ENCODE peak calls at places on chromosome X, in seven cellular contexts. Z is activated CD4-positive, alpha-beta T cell treated with anti-CD3 and anti-CD28 coated beads for 4 hours; X is NCI-H1092 treated with DMSO at 0.1 percent for 48 hours; E is hypothalamus; J is memory B cell; C is fibroblast of villous mesenchyme; R is HCEC 1CT. W is an unnamed sample.

GRCh38 chrX:71253253-71254091 is 468 bp downstream of the ZMYM3 start:
- DNase-seq in Z (peak), X (peak), E (no peak), J (peak), C (peak), R (peak), W (peak)

GRCh38 chrX:149939271-149940014 is 1.2 kb upstream of the EOLA2 start:
- DNase-seq in Z (peak), X (peak), E (peak), J (peak), C (peak), R (peak), W (peak)

GRCh38 chrX:71102292-71102691 is 4.2 kb downstream of the CXorf65 start:
- DNase-seq in Z (no peak), X (no peak), E (no peak), J (no peak), C (no peak), R (no peak), W (no peak)

GRCh38 chrX:149837167-149837566 is 43.8 kb upstream of the MAGEA8 start:
- DNase-seq in Z (no peak), X (no peak), E (no peak), J (no peak), C (no peak), R (no peak), W (no peak)

GRCh38 chrX:119477812-119478232 is 9.6 kb downstream of the SLC25A5 start:
- DNase-seq in Z (no peak), X (no peak), E (no peak), J (no peak), C (peak), R (peak), W (no peak)

GRCh38 chrX:68794486-68794885 is 34.3 kb upstream of the EFNB1 start:
- DNase-seq in Z (no peak), X (no peak), E (no peak), J (no peak), C (no peak), R (no peak), W (no peak)

GRCh38 chrX:66130469-66130868 is 33.6 kb upstream of the HEPH start:
- DNase-seq in Z (no peak), X (no peak), E (no peak), J (no peak), C (no peak), R (no peak), W (no peak)

GRCh38 chrX:16096131-16096530 is 27.2 kb upstream of the GRPR start:
- DNase-seq in Z (no peak), X (no peak), E (no peak), J (no peak), C (no peak), R (no peak), W (no peak)

GRCh38 chrX:130770615-130771014 is 132.4 kb downstream of the ENOX2 start:
- DNase-seq in Z (no peak), X (no peak), E (no peak), J (no peak), C (peak), R (peak), W (no peak)

GRCh38 chrX:146396409-146396808 is 413.2 kb upstream of the CXorf51B start:
- DNase-seq in Z (no peak), X (no peak), E (no peak), J (no peak), C (no peak), R (no peak), W (no peak)

GRCh38 chrX:132393090-132393884 is 95.6 kb downstream of the MBNL3 start:
- DNase-seq in Z (no peak), X (no peak), E (no peak), J (no peak), C (peak), R (no peak), W (no peak)

GRCh38 chrX:36443007-36443406 is 523.5 kb downstream of the CFAP47 start:
- DNase-seq in Z (no peak), X (no peak), E (no peak), J (no peak), C (no peak), R (no peak), W (no peak)

GRCh38 chrX:149830192-149830873 is 48.6 kb downstream of the MAGEA9 start:
- DNase-seq in Z (peak), X (peak), E (no peak), J (no peak), C (peak), R (no peak), W (peak)

GRCh38 chrX:41023098-41023497 is 62.1 kb upstream of the USP9X start:
- DNase-seq in Z (no peak), X (no peak), E (no peak), J (no peak), C (no peak), R (no peak), W (no peak)

GRCh38 chrX:131227608-131228007 is 61.5 kb downstream of the IGSF1 start:
- DNase-seq in Z (no peak), X (no peak), E (no peak), J (no peak), C (no peak), R (no peak), W (no peak)

GRCh38 chrX:140762061-140762460 is 52.5 kb downstream of the LINC00632 start:
- DNase-seq in Z (peak), X (peak), E (no peak), J (peak), C (peak), R (peak), W (no peak)

GRCh38 chrX:39645059-39645895 is 452.5 kb downstream of the BCOR start:
- DNase-seq in Z (no peak), X (no peak), E (no peak), J (no peak), C (peak), R (peak), W (peak)

GRCh38 chrX:103376118-103376978 is at the start of gene BEX3:
- DNase-seq in Z (peak), X (peak), E (peak), J (no peak), C (peak), R (peak), W (peak)

GRCh38 chrX:43805579-43805978 is 76.7 kb downstream of the MAOB start:
- DNase-seq in Z (no peak), X (no peak), E (no peak), J (no peak), C (no peak), R (no peak), W (no peak)

GRCh38 chrX:27915617-27916016 is 65.6 kb downstream of the DCAF8L1 start:
- DNase-seq in Z (no peak), X (no peak), E (no peak), J (no peak), C (peak), R (no peak), W (no peak)

GRCh38 chrX:30488092-30488491 is 89.5 kb downstream of the TASL start:
- DNase-seq in Z (no peak), X (peak), E (no peak), J (no peak), C (peak), R (peak), W (no peak)